ENCODE peak calls at places on chromosome 1, in four cellular contexts. F, V, C and W are unnamed samples.

GRCh38 chr1:206646504-206646903 is 11.2 kb downstream of the DYRK3 start:
- DNase-seq in C (no peak), V (no peak), F (no peak), W (no peak)

GRCh38 chr1:204448321-204448964 is 36.8 kb upstream of the PPP1R15B start:
- DNase-seq in F (no peak), C (no peak), V (no peak), W (no peak)

GRCh38 chr1:53575141-53575947 is 116.1 kb downstream of the DMRTB1 start:
- DNase-seq in C (no peak), V (no peak), F (no peak), W (no peak)

GRCh38 chr1:192485692-192486436 is 89.7 kb upstream of the RGS1 start:
- DNase-seq in C (no peak), V (peak), F (no peak), W (no peak)

GRCh38 chr1:24315391-24315790 is 3.8 kb upstream of the GRHL3 start:
- DNase-seq in V (no peak), F (no peak), C (no peak), W (no peak)

GRCh38 chr1:16017461-16018303 is at the start of gene HSPB7:
- DNase-seq in F (no peak), C (peak), V (no peak), W (peak)

GRCh38 chr1:5992034-5992813 is at the start of gene NPHP4:
- DNase-seq in F (peak), C (peak), V (peak), W (peak)

GRCh38 chr1:37410815-37411214 is 63.6 kb upstream of the ZC3H12A start:
- DNase-seq in V (peak), F (no peak), C (peak), W (peak)

GRCh38 chr1:3568815-3569435 is 42.4 kb downstream of the MEGF6 start:
- DNase-seq in F (no peak), C (no peak), V (no peak), W (no peak)

GRCh38 chr1:44707959-44708831 is 22.8 kb downstream of the RNU5D-1 start:
- DNase-seq in V (peak), C (peak), F (no peak), W (peak)

GRCh38 chr1:244205906-244206305 is 154.8 kb downstream of the ZBTB18 start:
- DNase-seq in C (no peak), V (no peak), F (no peak), W (no peak)

GRCh38 chr1:225857256-225857655 is 24.9 kb downstream of the TMEM63A start:
- DNase-seq in V (no peak), C (no peak), F (no peak), W (no peak)

GRCh38 chr1:34984435-34985062 is 598 bp downstream of the TMEM35B start:
- DNase-seq in V (no peak), C (peak), F (no peak), W (no peak)

GRCh38 chr1:93751391-93752250 is 70.0 kb upstream of the BCAR3 start:
- DNase-seq in F (no peak), V (no peak), C (no peak), W (no peak)

GRCh38 chr1:201311356-201312011 is 28.2 kb downstream of the PKP1 start:
- DNase-seq in C (no peak), F (peak), V (no peak), W (no peak)

GRCh38 chr1:182015360-182015759 is 46.2 kb downstream of the ZNF648 start:
- DNase-seq in C (peak), F (no peak), V (no peak), W (peak)

GRCh38 chr1:100039571-100039970 is 69.8 kb downstream of the SLC35A3 start:
- DNase-seq in F (no peak), V (no peak), C (no peak), W (no peak)
- TF ChIP-seq FOXK2 in F (no peak), V (no peak), C (no peak), W (no peak)

GRCh38 chr1:39509360-39510009 is 18.0 kb downstream of the BMP8A start:
- DNase-seq in C (no peak), V (no peak), F (peak), W (no peak)

GRCh38 chr1:39505289-39505688 is 13.9 kb downstream of the BMP8A start:
- DNase-seq in F (no peak), V (peak), C (no peak), W (no peak)

GRCh38 chr1:39507230-39507928 is 15.9 kb downstream of the BMP8A start:
- DNase-seq in F (no peak), V (peak), C (peak), W (peak)

GRCh38 chr1:39508266-39508665 is 16.8 kb downstream of the BMP8A start:
- DNase-seq in V (no peak), F (no peak), C (no peak), W (no peak)

GRCh38 chr1:39508857-39509305 is 17.4 kb downstream of the BMP8A start:
- DNase-seq in F (no peak), C (no peak), V (peak), W (no peak)
- TF ChIP-seq SP1 in F (no peak), C (no peak), V (no peak), W (no peak)

GRCh38 chr1:12014141-12014981 is 4.9 kb upstream of the MIIP start:
- DNase-seq in F (no peak), V (no peak), C (peak), W (no peak)

GRCh38 chr1:12015499-12015898 is 3.8 kb upstream of the MIIP start:
- DNase-seq in F (no peak), V (no peak), C (no peak), W (no peak)

GRCh38 chr1:12013317-12013588 is 6.0 kb upstream of the MIIP start:
- DNase-seq in F (no peak), C (no peak), V (no peak), W (no peak)

GRCh38 chr1:12015001-12015491 is 4.3 kb upstream of the MIIP start:
- DNase-seq in F (no peak), V (no peak), C (peak), W (no peak)

GRCh38 chr1:12016182-12016581 is 3.1 kb upstream of the MIIP start:
- DNase-seq in V (no peak), F (no peak), C (peak), W (no peak)
- TF ChIP-seq FOXM1 in V (no peak), F (no peak), C (no peak), W (no peak)

DNA sequence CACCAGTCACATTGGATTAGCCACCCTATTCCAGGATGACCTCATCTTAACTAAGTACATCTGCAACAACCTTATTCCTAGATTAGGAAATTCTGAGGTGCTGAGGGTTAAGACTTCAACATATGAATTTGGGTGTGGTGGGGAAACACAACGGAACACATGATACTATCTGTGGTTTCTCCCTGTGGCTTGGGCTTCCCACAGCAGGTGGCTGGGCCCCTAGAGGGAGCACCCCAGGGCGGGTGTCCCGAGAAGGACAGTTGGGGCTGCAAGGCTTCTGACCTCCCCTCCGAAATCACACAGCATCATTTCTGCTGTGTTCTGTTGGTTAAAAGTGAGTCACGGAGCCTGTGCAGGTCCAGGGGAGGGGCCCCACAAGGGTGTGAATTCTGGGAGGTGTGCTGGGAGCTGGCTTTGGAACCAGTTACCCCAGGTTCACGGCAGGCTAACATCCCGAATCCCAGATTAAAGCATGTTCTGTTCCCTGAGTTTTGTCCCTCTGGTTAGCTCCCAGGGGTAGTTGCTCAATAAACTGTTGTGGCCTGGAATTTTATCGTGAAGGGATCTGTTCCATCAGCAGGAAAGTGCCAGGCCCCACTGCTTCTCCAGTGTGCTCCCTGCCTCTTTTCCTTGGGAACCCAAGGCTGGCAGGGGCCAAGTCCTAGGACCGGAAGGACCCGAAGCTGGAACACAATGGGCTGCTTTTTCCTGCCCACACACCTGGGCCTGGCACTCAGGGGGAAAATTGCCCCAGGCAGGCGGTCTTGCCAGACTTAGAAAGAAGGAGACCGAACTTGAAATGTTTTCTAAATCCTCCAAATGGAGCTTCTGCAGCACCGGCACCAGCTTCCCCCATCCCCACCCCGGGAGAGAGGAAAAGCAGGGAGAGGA is 154.0 kb upstream of the WNT4 start:
- DNase-seq in C (peak), F (no peak), V (no peak), W (no peak)
- TF ChIP-seq FOXK2 in C (peak), F (no peak), V (no peak), W (no peak)

DNA sequence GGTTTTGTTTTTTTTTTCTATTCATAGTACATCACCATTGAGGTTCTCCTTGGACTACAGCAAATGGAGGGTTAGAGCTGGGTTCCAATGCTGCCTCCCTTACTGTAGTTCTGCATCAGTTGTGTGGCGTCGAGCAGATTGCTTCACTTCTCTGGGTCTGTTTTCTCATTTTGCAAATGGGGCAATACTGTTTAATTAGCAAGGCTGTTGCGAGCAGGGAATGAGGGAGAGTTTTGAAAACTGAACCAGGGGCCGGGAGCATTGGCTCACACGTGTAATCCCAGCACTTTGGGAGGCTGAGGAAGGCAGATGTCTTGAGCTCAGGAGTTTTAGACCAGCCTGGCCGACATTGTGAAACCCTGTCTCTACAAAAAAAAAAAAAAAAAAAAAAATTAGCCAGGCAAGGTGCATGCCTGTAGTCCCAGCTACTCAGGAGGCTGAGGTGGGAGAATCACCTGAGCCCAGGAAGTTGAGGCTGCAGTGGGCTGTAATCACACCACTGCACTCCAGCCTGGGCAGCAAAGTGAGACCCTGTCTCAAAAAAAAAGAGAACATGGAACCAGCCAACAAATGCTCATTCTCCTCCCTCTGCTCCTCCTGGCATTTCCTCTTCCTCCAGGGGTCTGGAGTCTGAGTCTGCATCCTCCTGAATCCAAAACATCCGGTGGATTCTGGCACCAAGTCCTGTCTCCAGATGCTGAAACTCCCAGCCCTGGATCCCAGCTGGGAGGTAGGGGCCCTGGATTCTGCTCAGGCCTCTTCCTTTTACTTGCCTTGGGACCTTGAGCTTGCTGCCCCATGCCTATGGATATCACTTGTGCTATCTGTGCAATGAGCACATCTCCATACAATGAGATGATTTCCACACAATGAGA is 3.7 kb upstream of the PLOD1 start:
- DNase-seq in C (no peak), F (no peak), V (peak), W (no peak)
- TF ChIP-seq SP1 in C (no peak), F (no peak), V (no peak), W (no peak)

GRCh38 chr1:153430561-153430960 is 14.2 kb downstream of the S100A7A start:
- DNase-seq in C (no peak), V (no peak), F (no peak), W (no peak)

GRCh38 chr1:153428073-153428638 is 11.8 kb downstream of the S100A7A start:
- DNase-seq in F (no peak), V (no peak), C (no peak), W (no peak)

GRCh38 chr1:153428790-153429189 is 12.5 kb downstream of the S100A7A start:
- DNase-seq in V (no peak), C (no peak), F (no peak), W (no peak)

GRCh38 chr1:153430166-153430553 is 13.8 kb downstream of the S100A7A start:
- DNase-seq in C (no peak), F (no peak), V (no peak), W (no peak)

DNA sequence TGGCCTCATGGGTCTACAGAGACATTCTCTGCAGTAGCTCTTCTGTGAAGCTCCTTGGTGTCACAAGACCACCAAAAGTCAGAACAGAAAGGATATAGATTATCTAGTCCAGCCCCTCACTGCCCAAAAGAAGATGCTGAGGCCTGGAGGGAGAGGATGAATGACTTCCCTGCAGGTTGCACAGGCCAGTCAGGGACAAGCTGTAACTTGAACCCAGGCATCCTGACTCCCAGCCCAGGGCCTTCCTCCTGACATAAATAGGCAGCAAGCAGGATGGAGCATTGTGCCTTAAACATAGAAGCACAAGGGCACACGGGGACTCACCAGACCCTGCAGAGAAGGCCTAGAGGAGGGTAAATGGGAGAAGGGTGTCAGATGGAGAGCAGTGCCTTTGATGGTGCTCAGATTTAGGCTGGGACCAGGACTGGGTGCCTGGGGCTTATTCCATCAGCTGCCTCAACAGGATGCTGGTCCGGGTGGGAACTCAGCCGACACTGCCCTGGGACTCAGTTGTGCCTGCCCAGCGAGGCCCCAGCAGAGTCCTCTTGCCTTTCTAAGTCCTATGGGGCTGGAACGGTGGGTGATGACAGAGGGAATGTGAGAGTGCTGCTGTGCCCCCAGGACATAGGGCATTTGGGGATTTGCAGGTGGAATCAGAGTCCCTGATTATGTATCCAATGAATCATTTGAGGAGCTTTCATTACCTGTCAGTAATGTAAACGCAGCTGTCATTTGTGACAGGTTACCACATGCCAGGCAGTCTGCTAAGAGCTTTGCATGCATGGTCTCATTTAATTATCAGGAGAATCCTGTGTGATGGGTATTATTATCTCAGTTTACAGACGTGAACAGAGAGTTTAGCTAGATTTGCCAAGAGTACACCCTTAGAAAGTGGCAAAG is 13.2 kb downstream of the S100A7A start:
- DNase-seq in C (no peak), F (no peak), V (no peak), W (no peak)
- TF ChIP-seq FOXM1 in C (no peak), F (no peak), V (no peak), W (no peak)

GRCh38 chr1:164589408-164589807 is 30.4 kb downstream of the PBX1 start:
- DNase-seq in F (no peak), V (no peak), C (no peak), W (no peak)

GRCh38 chr1:164592634-164593033 is 33.6 kb downstream of the PBX1 start:
- DNase-seq in C (no peak), V (no peak), F (no peak), W (no peak)

GRCh38 chr1:164589961-164590507 is 31.1 kb downstream of the PBX1 start:
- DNase-seq in V (no peak), C (no peak), F (no peak), W (no peak)

GRCh38 chr1:164590592-164590991 is 31.6 kb downstream of the PBX1 start:
- DNase-seq in F (no peak), C (no peak), V (no peak), W (no peak)

GRCh38 chr1:164591858-164592257 is 32.9 kb downstream of the PBX1 start:
- DNase-seq in C (no peak), F (no peak), V (no peak), W (no peak)
- TF ChIP-seq FOXK2 in C (no peak), F (no peak), V (no peak), W (no peak)

DNA sequence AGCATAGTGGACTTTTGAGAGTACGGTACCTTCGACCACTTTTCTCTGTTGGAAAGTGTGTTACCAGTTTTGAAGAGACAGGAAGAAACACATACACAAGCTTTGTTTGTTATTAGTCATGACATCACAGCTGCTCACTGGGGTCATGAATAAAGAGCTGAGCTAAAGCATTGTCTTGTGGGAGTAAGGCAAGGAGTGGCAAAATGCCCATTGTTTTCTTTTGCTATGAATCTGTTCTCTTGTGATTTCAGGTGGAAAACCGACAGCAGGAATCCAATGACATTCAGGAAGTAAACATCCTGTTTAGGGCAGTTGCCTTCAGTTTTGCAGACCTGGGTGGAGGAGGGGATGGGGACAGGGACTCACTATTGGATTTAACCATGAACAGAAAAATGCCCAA is 66.2 kb downstream of the RGL1 start:
- DNase-seq in C (no peak), F (no peak), V (peak), W (no peak)
- TF ChIP-seq SP1 in C (no peak), F (no peak), V (no peak), W (no peak)

DNA sequence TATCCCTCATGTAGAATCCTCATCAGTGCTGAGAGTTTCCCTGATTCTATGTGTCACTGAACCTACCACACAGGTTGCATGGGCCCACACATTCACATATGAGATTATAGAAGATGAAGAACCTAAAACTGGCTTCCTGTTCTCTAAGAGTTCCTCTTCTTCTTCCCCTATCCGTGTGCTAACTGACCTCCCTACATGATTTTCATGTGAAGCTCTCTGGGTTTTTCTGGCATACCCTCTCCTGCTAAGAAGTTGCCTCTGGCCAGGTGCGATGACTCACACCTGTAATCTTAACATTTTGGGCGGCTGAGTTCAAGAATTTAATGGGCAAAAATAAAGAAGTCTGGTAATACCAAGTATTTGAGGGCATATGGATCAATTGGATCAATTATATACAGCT is 5.5 kb upstream of the CD244 start:
- DNase-seq in V (no peak), F (no peak), C (no peak), W (no peak)
- TF ChIP-seq FOXM1 in V (no peak), F (no peak), C (no peak), W (no peak)